ENCODE peak calls at places on chromosomes 13 and 19, in five cellular contexts. One of them, this sample, is unnamed.

GRCh38 chr19:12638611-12639182 is 27.8 kb downstream of the MAN2B1 start:
- DNase-seq in K562: no peak
- DNase-seq in A549: no peak
- DNase-seq in GM12878: no peak
- DNase-seq in HepG2: no peak
- DNase-seq in this sample: no peak

GRCh38 chr19:38090561-38090960 is 133.5 kb downstream of the DPF1 start:
- DNase-seq in K562: no peak
- DNase-seq in A549: no peak
- DNase-seq in GM12878: no peak
- DNase-seq in HepG2: no peak
- DNase-seq in this sample: no peak

GRCh38 chr13:92806215-92806614 is 420.4 kb upstream of the GPC6 start:
- DNase-seq in K562: no peak
- DNase-seq in A549: no peak
- DNase-seq in GM12878: no peak
- DNase-seq in HepG2: no peak
- DNase-seq in this sample: peak; percentile 28

GRCh38 chr19:18086590-18087138 is at the start of gene IL12RB1:
- DNase-seq in K562: no peak
- DNase-seq in A549: no peak
- DNase-seq in GM12878: peak; percentile 44
- DNase-seq in HepG2: no peak
- DNase-seq in this sample: peak; percentile 25

GRCh38 chr19:55355213-55355821 is 798 bp upstream of the COX6B2 start:
- DNase-seq in K562: no peak
- DNase-seq in A549: no peak
- DNase-seq in GM12878: no peak
- DNase-seq in HepG2: no peak
- DNase-seq in this sample: no peak

GRCh38 chr13:99542788-99543406 is 41.6 kb downstream of the TM9SF2 start:
- DNase-seq in K562: no peak
- DNase-seq in A549: no peak
- DNase-seq in GM12878: peak; percentile 92
- DNase-seq in HepG2: no peak
- DNase-seq in this sample: no peak

GRCh38 chr13:107329991-107330390 is 762.1 kb upstream of the ARGLU1 start:
- DNase-seq in K562: no peak
- DNase-seq in A549: no peak
- DNase-seq in GM12878: no peak
- DNase-seq in HepG2: no peak
- DNase-seq in this sample: no peak

GRCh38 chr13:112970552-112971287 is 1.7 kb downstream of the MCF2L start:
- DNase-seq in K562: no peak
- DNase-seq in A549: no peak
- DNase-seq in GM12878: no peak
- DNase-seq in HepG2: no peak
- DNase-seq in this sample: no peak

GRCh38 chr13:99281811-99282263 is 23.7 kb upstream of the GPR18 start:
- DNase-seq in K562: no peak
- DNase-seq in A549: no peak
- DNase-seq in GM12878: no peak
- DNase-seq in HepG2: no peak
- DNase-seq in this sample: peak; percentile 92

GRCh38 chr13:84025828-84026227 is 143.6 kb upstream of the SLITRK1 start:
- DNase-seq in K562: no peak
- DNase-seq in A549: no peak
- DNase-seq in GM12878: no peak
- DNase-seq in HepG2: no peak
- DNase-seq in this sample: no peak

GRCh38 chr19:14553042-14553938 is 18.6 kb downstream of the NDUFB7 start:
- DNase-seq in K562: no peak
- DNase-seq in A549: no peak
- DNase-seq in GM12878: no peak
- DNase-seq in HepG2: no peak
- DNase-seq in this sample: no peak

GRCh38 chr13:101390461-101390860 is 25.8 kb downstream of the NALCN start:
- DNase-seq in K562: no peak
- DNase-seq in A549: no peak
- DNase-seq in GM12878: no peak
- DNase-seq in HepG2: no peak
- DNase-seq in this sample: no peak

GRCh38 chr19:53123400-53123799 is 9.3 kb downstream of the ZNF415 start:
- DNase-seq in K562: no peak
- DNase-seq in A549: no peak
- DNase-seq in GM12878: no peak
- DNase-seq in HepG2: no peak
- DNase-seq in this sample: no peak

GRCh38 chr13:107450931-107451330 is 764.4 kb downstream of the LIG4 start:
- DNase-seq in K562: no peak
- DNase-seq in A549: no peak
- DNase-seq in GM12878: no peak
- DNase-seq in HepG2: no peak
- DNase-seq in this sample: peak; percentile 9

GRCh38 chr13:30408319-30409101 is 13.8 kb upstream of the UBE2L5 start:
- DNase-seq in K562: peak; percentile 86
- DNase-seq in A549: peak; percentile 91
- DNase-seq in GM12878: no peak
- DNase-seq in HepG2: peak; percentile 86
- DNase-seq in this sample: peak; percentile 97

GRCh38 chr13:49481788-49482187 is 14.0 kb upstream of the PHF11 start:
- DNase-seq in K562: no peak
- DNase-seq in A549: no peak
- DNase-seq in GM12878: no peak
- DNase-seq in HepG2: no peak
- DNase-seq in this sample: no peak

GRCh38 chr13:70960841-70961443 is 852.7 kb upstream of the KLHL1 start:
- DNase-seq in K562: no peak
- DNase-seq in A549: peak; percentile 14
- DNase-seq in GM12878: peak; percentile 3
- DNase-seq in HepG2: peak; percentile 18
- DNase-seq in this sample: peak; percentile 61

GRCh38 chr13:32264407-32264806 is 50.8 kb downstream of the ZAR1L start:
- DNase-seq in K562: no peak
- DNase-seq in A549: no peak
- DNase-seq in GM12878: no peak
- DNase-seq in HepG2: no peak
- DNase-seq in this sample: no peak

GRCh38 chr19:56838930-56839664 is 1.4 kb downstream of the PEG3 start:
- DNase-seq in K562: no peak
- DNase-seq in A549: peak; percentile 11
- DNase-seq in GM12878: no peak
- DNase-seq in HepG2: peak; percentile 97
- DNase-seq in this sample: no peak

GRCh38 chr19:55460670-55461258 is 678 bp downstream of the ISOC2 start:
- DNase-seq in K562: peak; percentile 93
- DNase-seq in A549: peak; percentile 75
- DNase-seq in GM12878: no peak
- DNase-seq in HepG2: peak; percentile 84
- DNase-seq in this sample: peak; percentile 72

GRCh38 chr19:54190942-54191670 is at the start of gene TSEN34:
- DNase-seq in K562: peak; percentile 83
- DNase-seq in A549: no peak
- DNase-seq in GM12878: no peak
- DNase-seq in HepG2: peak; percentile 71
- DNase-seq in this sample: peak; percentile 79

DNA sequence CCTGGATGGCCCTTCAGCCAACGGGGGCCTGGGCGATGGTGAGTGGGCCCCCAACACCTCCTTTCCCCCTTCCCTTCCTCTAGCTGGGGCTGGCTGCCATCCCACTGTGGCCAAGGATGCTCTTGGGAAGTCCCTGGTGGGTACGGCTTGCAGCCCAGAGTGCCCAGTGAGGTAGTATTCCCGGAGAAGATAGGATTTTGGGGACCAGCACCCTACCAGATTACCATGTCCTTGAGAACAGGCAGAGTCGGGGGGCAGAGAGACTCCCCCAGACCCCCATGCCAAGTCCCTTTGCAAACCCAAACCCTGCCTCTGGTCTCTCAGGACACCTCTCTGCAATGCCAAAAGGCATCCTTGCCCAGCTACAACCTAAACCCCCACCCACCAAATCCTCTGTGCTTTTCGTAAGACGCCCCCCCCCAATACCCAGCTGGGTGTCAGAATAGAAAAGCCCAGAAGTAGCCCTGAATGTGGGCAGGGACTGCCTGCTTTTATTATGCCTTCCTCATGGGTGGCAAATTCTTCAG is 1.7 kb downstream of the HIF3A start:
- DNase-seq in K562: no peak
- DNase-seq in A549: no peak
- DNase-seq in GM12878: no peak
- DNase-seq in HepG2: no peak
- DNase-seq in this sample: no peak
- TF ChIP-seq CTCF in K562: no peak
- TF ChIP-seq CTCF in A549: no peak
- TF ChIP-seq CTCF in GM12878: no peak
- TF ChIP-seq CTCF in HepG2: no peak
- TF ChIP-seq CTCF in this sample: no peak

GRCh38 chr13:36352350-36352749 is 6.2 kb upstream of the SPART start:
- DNase-seq in K562: no peak
- DNase-seq in A549: no peak
- DNase-seq in GM12878: no peak
- DNase-seq in HepG2: no peak
- DNase-seq in this sample: no peak
- TF ChIP-seq MAX in K562: no peak
- TF ChIP-seq MAX in A549: no peak
- TF ChIP-seq MAX in GM12878: no peak
- TF ChIP-seq MAX in HepG2: no peak
- TF ChIP-seq MAX in this sample: no peak

GRCh38 chr13:97222934-97223710 is 989 bp downstream of the MBNL2 start:
- DNase-seq in K562: no peak
- DNase-seq in A549: no peak
- DNase-seq in GM12878: no peak
- DNase-seq in HepG2: no peak
- DNase-seq in this sample: no peak

GRCh38 chr13:97224544-97225324 is 2.6 kb downstream of the MBNL2 start:
- DNase-seq in K562: no peak
- DNase-seq in A549: no peak
- DNase-seq in GM12878: no peak
- DNase-seq in HepG2: peak; percentile 66
- DNase-seq in this sample: no peak

GRCh38 chr13:97221989-97222700 is at the start of gene MBNL2:
- DNase-seq in K562: peak; percentile 86
- DNase-seq in A549: peak; percentile 87
- DNase-seq in GM12878: peak; percentile 77
- DNase-seq in HepG2: peak; percentile 90
- DNase-seq in this sample: peak; percentile 93

GRCh38 chr13:97225533-97225932 is 3.4 kb downstream of the MBNL2 start:
- DNase-seq in K562: no peak
- DNase-seq in A549: no peak
- DNase-seq in GM12878: no peak
- DNase-seq in HepG2: no peak
- DNase-seq in this sample: no peak

GRCh38 chr13:97223711-97224461 is 1.8 kb downstream of the MBNL2 start:
- DNase-seq in K562: peak; percentile 28
- DNase-seq in A549: peak; percentile 53
- DNase-seq in GM12878: no peak
- DNase-seq in HepG2: peak; percentile 64
- DNase-seq in this sample: peak; percentile 75
- TF ChIP-seq POLR2A in K562: no peak
- TF ChIP-seq POLR2A in A549: no peak
- TF ChIP-seq POLR2A in GM12878: no peak
- TF ChIP-seq POLR2A in HepG2: peak; percentile 52
- TF ChIP-seq POLR2A in this sample: no peak

DNA sequence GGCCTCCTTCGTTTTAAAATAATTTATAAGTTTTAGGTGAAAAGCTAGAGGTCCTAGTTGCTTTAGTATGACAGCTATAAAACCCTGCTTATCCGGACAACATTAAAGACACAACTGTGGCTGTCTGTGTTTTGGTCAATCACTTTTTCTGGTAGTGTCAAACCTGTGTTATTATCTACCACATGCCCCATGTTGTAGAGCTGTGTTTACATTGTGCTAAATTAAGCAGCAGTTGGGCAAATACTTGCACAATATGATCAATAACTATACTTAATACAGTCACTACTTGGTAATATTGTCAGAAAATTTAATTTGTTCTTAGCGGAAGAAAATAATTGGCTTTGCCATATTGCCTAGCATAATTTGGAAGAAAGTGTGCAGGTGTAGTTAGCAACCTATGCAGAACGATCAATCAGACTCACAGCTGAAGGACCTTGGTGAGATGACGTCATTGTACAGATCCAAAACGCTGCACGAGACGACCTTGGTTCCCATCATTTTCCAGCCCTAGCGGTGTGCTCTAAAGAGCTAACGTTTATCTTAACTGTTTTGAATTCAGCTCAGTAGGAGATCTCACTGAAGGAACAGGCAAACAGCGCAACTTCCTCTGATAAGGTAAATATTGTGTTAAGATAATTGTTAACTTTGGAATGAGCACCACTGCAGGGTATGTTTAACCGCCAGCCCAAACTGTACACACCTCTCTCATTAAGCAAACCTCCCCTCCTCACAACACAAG is 476.6 kb downstream of the IRS2 start:
- DNase-seq in K562: no peak
- DNase-seq in A549: peak; percentile 85
- DNase-seq in GM12878: no peak
- DNase-seq in HepG2: peak; percentile 78
- DNase-seq in this sample: no peak
- TF ChIP-seq CTCF in K562: no peak
- TF ChIP-seq CTCF in A549: no peak
- TF ChIP-seq CTCF in GM12878: no peak
- TF ChIP-seq CTCF in HepG2: no peak
- TF ChIP-seq CTCF in this sample: no peak

DNA sequence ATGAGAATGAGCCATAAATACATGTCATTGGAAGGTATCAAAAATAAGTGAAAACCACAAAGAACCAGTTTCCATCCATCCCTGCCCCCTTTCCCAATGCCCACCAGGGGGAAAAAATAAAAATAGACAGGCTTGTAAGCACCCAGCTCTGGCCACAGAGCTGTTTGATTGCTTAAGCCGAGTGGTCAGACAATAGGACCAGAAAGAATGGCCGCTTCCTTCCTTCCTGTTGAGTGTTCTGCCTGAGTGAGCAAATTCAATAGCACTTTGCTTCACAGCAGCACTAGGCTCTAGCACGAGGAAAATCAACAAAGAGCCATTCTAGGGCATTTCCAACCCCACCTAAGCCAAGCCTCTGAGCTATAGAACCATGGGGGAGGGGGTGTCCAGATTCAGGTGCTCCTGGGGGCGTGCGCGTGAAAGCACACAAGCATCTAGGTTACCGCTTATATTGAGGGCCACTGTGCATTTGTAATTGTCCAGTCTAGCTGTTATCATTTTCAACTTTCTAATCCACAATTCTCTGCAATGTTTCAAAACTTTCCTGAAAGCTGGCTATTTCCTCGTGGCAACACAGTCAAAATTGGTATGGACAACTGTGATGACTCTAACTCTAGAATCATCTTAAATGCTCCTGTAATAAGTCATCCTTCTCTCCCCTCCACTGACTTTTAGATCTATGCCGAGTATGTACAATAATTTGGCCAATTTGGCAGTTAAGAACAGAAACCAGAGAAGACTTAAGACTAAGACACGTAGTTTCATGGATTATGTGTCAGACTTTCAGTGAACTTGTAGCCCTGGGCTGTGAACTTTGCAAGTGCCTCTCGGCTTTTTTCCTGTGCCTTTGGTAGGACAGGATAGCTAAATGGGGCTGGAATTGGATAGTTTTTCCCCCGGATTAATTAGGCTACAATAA is 64.3 kb downstream of the SPRY2 start:
- DNase-seq in K562: no peak
- DNase-seq in A549: no peak
- DNase-seq in GM12878: no peak
- DNase-seq in HepG2: peak; percentile 15
- DNase-seq in this sample: peak; percentile 49
- TF ChIP-seq MAX in K562: no peak
- TF ChIP-seq MAX in A549: no peak
- TF ChIP-seq MAX in GM12878: no peak
- TF ChIP-seq MAX in HepG2: no peak
- TF ChIP-seq MAX in this sample: no peak

This sample was measured in NB4.